ENCODE peak calls at places on chromosomes 6 and 20, in four cellular contexts. One of them, this sample, is unnamed.

GRCh38 chr6:150417899-150418824 is 49.4 kb downstream of the IYD start:
- DNase-seq in right atrium auricular region: no peak
- DNase-seq in transverse colon: peak; percentile 27
- DNase-seq in A549: peak; percentile 73
- DNase-seq in this sample: peak; percentile 33

GRCh38 chr6:143594647-143595046 is 83.1 kb upstream of the PHACTR2 start:
- DNase-seq in right atrium auricular region: no peak
- DNase-seq in A549: no peak
- DNase-seq in transverse colon: no peak
- DNase-seq in this sample: no peak

GRCh38 chr6:166351715-166352285 is 9.5 kb upstream of the SFT2D1 start:
- DNase-seq in A549: no peak
- DNase-seq in right atrium auricular region: no peak
- DNase-seq in transverse colon: peak; percentile 45
- DNase-seq in this sample: no peak

GRCh38 chr6:130840050-130840449 is 12.8 kb downstream of the SMLR1 start:
- DNase-seq in transverse colon: no peak
- DNase-seq in A549: no peak
- DNase-seq in right atrium auricular region: no peak
- DNase-seq in this sample: no peak

GRCh38 chr6:109979033-109979921 is 1.2 kb downstream of the GPR6 start:
- DNase-seq in transverse colon: no peak
- DNase-seq in right atrium auricular region: no peak
- DNase-seq in A549: no peak
- DNase-seq in this sample: no peak

GRCh38 chr6:148973809-148974208 is 227.0 kb downstream of the UST start:
- DNase-seq in transverse colon: no peak
- DNase-seq in right atrium auricular region: no peak
- DNase-seq in A549: peak; percentile 32
- DNase-seq in this sample: no peak

GRCh38 chr20:50980851-50981713 is 22.5 kb downstream of the MOCS3 start:
- DNase-seq in right atrium auricular region: no peak
- DNase-seq in transverse colon: peak; percentile 55
- DNase-seq in A549: peak; percentile 78
- DNase-seq in this sample: peak; percentile 67

GRCh38 chr20:23528867-23529431 is 38.0 kb downstream of the CST8 start:
- DNase-seq in right atrium auricular region: no peak
- DNase-seq in A549: peak; percentile 12
- DNase-seq in transverse colon: no peak
- DNase-seq in this sample: no peak

GRCh38 chr20:25723975-25724374 is 27.3 kb upstream of the ZNF337 start:
- DNase-seq in A549: no peak
- DNase-seq in right atrium auricular region: no peak
- DNase-seq in transverse colon: no peak
- DNase-seq in this sample: no peak

GRCh38 chr20:42260216-42260615 is 642.0 kb upstream of the CHD6 start:
- DNase-seq in right atrium auricular region: no peak
- DNase-seq in transverse colon: no peak
- DNase-seq in A549: no peak
- DNase-seq in this sample: no peak

GRCh38 chr6:3289664-3290055 is 30.9 kb downstream of the PSMG4 start:
- DNase-seq in right atrium auricular region: no peak
- DNase-seq in A549: no peak
- DNase-seq in transverse colon: no peak
- DNase-seq in this sample: no peak

GRCh38 chr6:137202078-137202477 is 17.1 kb downstream of the IFNGR1 start:
- DNase-seq in A549: peak; percentile 8
- DNase-seq in right atrium auricular region: no peak
- DNase-seq in transverse colon: no peak
- DNase-seq in this sample: peak; percentile 18

GRCh38 chr6:17987576-17988421 is at the start of gene KIF13A:
- DNase-seq in right atrium auricular region: peak; percentile 81
- DNase-seq in transverse colon: peak; percentile 65
- DNase-seq in A549: peak; percentile 49
- DNase-seq in this sample: no peak

GRCh38 chr6:52576392-52577021 is 353 bp downstream of the TRAM2 start:
- DNase-seq in transverse colon: peak; percentile 72
- DNase-seq in right atrium auricular region: no peak
- DNase-seq in A549: peak; percentile 84
- DNase-seq in this sample: peak; percentile 58

GRCh38 chr20:64077094-64077493 is 2.2 kb downstream of the RGS19 start:
- DNase-seq in right atrium auricular region: no peak
- DNase-seq in transverse colon: peak; percentile 48
- DNase-seq in A549: no peak
- DNase-seq in this sample: peak; percentile 52

GRCh38 chr6:137866914-137867684 is at the start of gene TNFAIP3:
- DNase-seq in A549: peak; percentile 87
- DNase-seq in right atrium auricular region: peak; percentile 97
- DNase-seq in transverse colon: peak; percentile 96
- DNase-seq in this sample: peak; percentile 92

GRCh38 chr6:116557863-116558262 is 4.3 kb downstream of the CALHM4 start:
- DNase-seq in transverse colon: no peak
- DNase-seq in right atrium auricular region: no peak
- DNase-seq in A549: peak; percentile 88
- DNase-seq in this sample: no peak

GRCh38 chr6:6105472-6106036 is 98.8 kb upstream of the NRN1 start:
- DNase-seq in transverse colon: no peak
- DNase-seq in right atrium auricular region: no peak
- DNase-seq in A549: peak; percentile 4
- DNase-seq in this sample: no peak

GRCh38 chr20:37305839-37306238 is 16.4 kb downstream of the MANBAL start:
- DNase-seq in A549: no peak
- DNase-seq in transverse colon: no peak
- DNase-seq in right atrium auricular region: no peak
- DNase-seq in this sample: no peak

GRCh38 chr20:10453241-10453640 is 18.1 kb downstream of the SLX4IP start:
- DNase-seq in transverse colon: peak; percentile 35
- DNase-seq in right atrium auricular region: no peak
- DNase-seq in A549: no peak
- DNase-seq in this sample: peak; percentile 95

GRCh38 chr6:5132741-5133140 is 47.6 kb downstream of the PPP1R3G start:
- DNase-seq in transverse colon: peak; percentile 44
- DNase-seq in A549: no peak
- DNase-seq in right atrium auricular region: peak; percentile 88
- DNase-seq in this sample: no peak

GRCh38 chr6:18328549-18328922 is 58.6 kb upstream of the RNF144B start:
- DNase-seq in transverse colon: no peak
- DNase-seq in A549: no peak
- DNase-seq in right atrium auricular region: no peak
- DNase-seq in this sample: no peak

GRCh38 chr6:141464490-141464889 is 668.2 kb upstream of the GJE1 start:
- DNase-seq in right atrium auricular region: no peak
- DNase-seq in transverse colon: no peak
- DNase-seq in A549: peak; percentile 44
- DNase-seq in this sample: no peak

GRCh38 chr6:121437861-121438651 is 2.6 kb downstream of the GJA1 start:
- DNase-seq in right atrium auricular region: no peak
- DNase-seq in A549: peak; percentile 47
- DNase-seq in transverse colon: no peak
- DNase-seq in this sample: no peak

GRCh38 chr6:121994936-121995335 is 404.5 kb upstream of the HSF2 start:
- DNase-seq in transverse colon: no peak
- DNase-seq in A549: no peak
- DNase-seq in right atrium auricular region: no peak
- DNase-seq in this sample: no peak

GRCh38 chr20:1876975-1877603 is 18.1 kb upstream of the SIRPA start:
- DNase-seq in right atrium auricular region: no peak
- DNase-seq in A549: peak; percentile 73
- DNase-seq in transverse colon: no peak
- DNase-seq in this sample: no peak

GRCh38 chr20:25685276-25686080 is 11.2 kb downstream of the ZNF337 start:
- DNase-seq in A549: no peak
- DNase-seq in right atrium auricular region: no peak
- DNase-seq in transverse colon: no peak
- DNase-seq in this sample: peak; percentile 59

GRCh38 chr6:39922821-39923220 is 11.4 kb downstream of the MOCS1 start:
- DNase-seq in right atrium auricular region: no peak
- DNase-seq in A549: no peak
- DNase-seq in transverse colon: no peak
- DNase-seq in this sample: peak; percentile 66

GRCh38 chr6:132715204-132715603 is 1.3 kb upstream of the VNN1 start:
- DNase-seq in A549: peak; percentile 77
- DNase-seq in right atrium auricular region: no peak
- DNase-seq in transverse colon: peak; percentile 13
- DNase-seq in this sample: no peak

GRCh38 chr6:111812080-111813038 is 60.9 kb downstream of the FYN start:
- DNase-seq in right atrium auricular region: no peak
- DNase-seq in transverse colon: no peak
- DNase-seq in A549: no peak
- DNase-seq in this sample: no peak

GRCh38 chr6:114101255-114101654 is 130.3 kb upstream of the HDAC2 start:
- DNase-seq in A549: no peak
- DNase-seq in transverse colon: no peak
- DNase-seq in right atrium auricular region: no peak
- DNase-seq in this sample: no peak

GRCh38 chr20:49887251-49887827 is 28.0 kb downstream of the SPATA2 start:
- DNase-seq in right atrium auricular region: no peak
- DNase-seq in A549: no peak
- DNase-seq in transverse colon: no peak
- DNase-seq in this sample: no peak

GRCh38 chr20:50501970-50502745 is 8.0 kb upstream of the PTPN1 start:
- DNase-seq in right atrium auricular region: no peak
- DNase-seq in transverse colon: no peak
- DNase-seq in A549: no peak
- DNase-seq in this sample: no peak

GRCh38 chr20:57195023-57195758 is 71.2 kb downstream of the BMP7 start:
- DNase-seq in right atrium auricular region: no peak
- DNase-seq in A549: no peak
- DNase-seq in transverse colon: no peak
- DNase-seq in this sample: no peak

GRCh38 chr6:39194466-39194865 is 34.8 kb downstream of the KCNK5 start:
- DNase-seq in right atrium auricular region: no peak
- DNase-seq in transverse colon: no peak
- DNase-seq in A549: no peak
- DNase-seq in this sample: no peak

DNA sequence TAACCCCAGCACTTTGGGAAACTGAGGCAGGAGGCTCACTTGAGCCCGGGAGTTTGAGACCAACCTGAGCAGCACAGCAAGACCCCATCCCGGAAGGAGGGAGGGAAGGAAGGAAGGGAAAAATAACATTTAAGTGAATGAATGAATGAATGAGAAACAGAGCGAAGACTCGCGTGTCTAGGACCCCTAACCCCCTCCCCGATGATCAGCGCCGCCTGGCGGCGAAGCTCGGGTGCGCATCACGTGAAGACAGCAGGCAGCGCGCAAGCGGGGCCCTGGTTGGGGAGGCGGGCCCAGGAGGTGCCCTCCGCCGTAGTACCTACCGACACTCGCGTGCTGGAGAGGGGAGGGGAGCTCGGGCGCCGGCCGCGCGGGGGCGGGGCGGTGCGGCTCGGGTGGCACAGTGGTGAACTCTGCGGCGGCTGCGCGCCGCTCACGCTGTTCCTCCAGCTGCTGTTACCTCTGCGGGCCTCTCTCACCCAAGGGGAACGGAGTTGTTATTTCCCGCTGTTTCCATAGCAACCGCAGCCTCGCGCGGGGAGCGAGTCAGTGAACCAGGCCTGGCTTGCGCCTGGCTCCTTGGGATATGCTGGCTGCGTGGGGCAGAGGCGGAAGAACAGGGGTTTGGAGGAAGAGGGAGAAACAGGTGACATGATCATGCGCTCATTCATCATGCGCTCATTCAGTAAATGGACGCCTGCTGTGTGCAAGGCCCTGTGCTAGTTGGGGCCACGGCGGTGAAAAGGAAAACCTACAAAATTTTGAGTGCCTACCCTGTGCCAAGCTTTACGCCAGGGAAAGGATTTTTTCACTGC is 2.0 kb upstream of the DCDC2 start:
- DNase-seq in transverse colon: peak; percentile 78
- DNase-seq in right atrium auricular region: no peak
- DNase-seq in A549: peak; percentile 92
- DNase-seq in this sample: no peak
- TF ChIP-seq CTCF in transverse colon: peak; percentile 83
- TF ChIP-seq CTCF in right atrium auricular region: peak; percentile 24
- TF ChIP-seq CTCF in A549: peak; percentile 80
- TF ChIP-seq CTCF in this sample: no peak

GRCh38 chr20:45037635-45038034 is 63.3 kb downstream of the KCNS1 start:
- DNase-seq in transverse colon: no peak
- DNase-seq in A549: no peak
- DNase-seq in right atrium auricular region: no peak
- DNase-seq in this sample: no peak

GRCh38 chr20:45036044-45036755 is 64.7 kb downstream of the KCNS1 start:
- DNase-seq in right atrium auricular region: no peak
- DNase-seq in transverse colon: no peak
- DNase-seq in A549: peak; percentile 56
- DNase-seq in this sample: no peak

GRCh38 chr20:45039470-45039811 is 61.5 kb downstream of the KCNS1 start:
- DNase-seq in right atrium auricular region: no peak
- DNase-seq in transverse colon: no peak
- DNase-seq in A549: no peak
- DNase-seq in this sample: no peak

GRCh38 chr20:45037050-45037449 is 63.9 kb downstream of the KCNS1 start:
- DNase-seq in A549: no peak
- DNase-seq in transverse colon: no peak
- DNase-seq in right atrium auricular region: no peak
- DNase-seq in this sample: no peak

GRCh38 chr20:45038747-45039469 is 62.0 kb downstream of the KCNS1 start:
- DNase-seq in right atrium auricular region: no peak
- DNase-seq in A549: no peak
- DNase-seq in transverse colon: no peak
- DNase-seq in this sample: no peak
- H3K4me1 ChIP-seq in right atrium auricular region: peaks cover 20% of the 10 kb centered on the region
- H3K4me1 ChIP-seq in A549: peaks cover 50% of the 10 kb centered on the region
- H3K4me1 ChIP-seq in transverse colon: peaks cover 46% of the 10 kb centered on the region
- H3K4me1 ChIP-seq in this sample: no peaks in the 10 kb centered on the region

DNA sequence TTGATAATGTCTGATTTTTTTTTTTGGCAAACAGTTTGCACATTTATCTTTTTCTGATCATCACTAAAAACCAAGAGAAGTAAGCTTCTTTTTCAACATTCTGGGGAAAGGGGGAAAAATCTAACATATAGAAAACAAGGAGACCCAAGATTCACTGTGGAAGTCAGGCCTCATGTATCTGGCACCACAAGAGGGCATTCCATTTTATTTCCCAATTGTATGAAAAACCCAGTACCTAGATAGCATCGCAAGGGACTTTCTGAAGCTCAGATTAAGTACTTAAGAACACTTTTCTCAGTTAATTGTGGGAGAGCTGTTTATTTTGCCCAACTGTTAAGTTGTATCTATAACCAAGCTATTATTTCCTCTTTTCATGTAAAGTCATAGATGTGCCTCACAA is 152.9 kb downstream of the KLHL32 start:
- DNase-seq in right atrium auricular region: no peak
- DNase-seq in A549: no peak
- DNase-seq in transverse colon: no peak
- DNase-seq in this sample: no peak
- TF ChIP-seq CTCF in right atrium auricular region: no peak
- TF ChIP-seq CTCF in A549: no peak
- TF ChIP-seq CTCF in transverse colon: no peak
- TF ChIP-seq CTCF in this sample: no peak

GRCh38 chr6:90216081-90216977 is 80.3 kb downstream of the BACH2 start:
- DNase-seq in transverse colon: peak; percentile 20
- DNase-seq in A549: peak; percentile 38
- DNase-seq in right atrium auricular region: no peak
- DNase-seq in this sample: peak; percentile 54
- H3K4me1 ChIP-seq in transverse colon: peaks cover 41% of the 10 kb centered on the region
- H3K4me1 ChIP-seq in A549: peaks cover 42% of the 10 kb centered on the region
- H3K4me1 ChIP-seq in right atrium auricular region: peaks cover 39% of the 10 kb centered on the region
- H3K4me1 ChIP-seq in this sample: peaks cover 49% of the 10 kb centered on the region

This sample was measured in DND-41.